ENCODE peak calls at places on chromosomes 12 and 14, in five cellular contexts. Z is IMR-90, K is esophagus muscularis mucosa, C is stomach, N is K562. V is an unnamed sample.

GRCh38 chr12:31008241-31008711 is 65.4 kb upstream of the DDX11 start:
- DNase-seq in C (no peak), N (no peak), Z (no peak), K (no peak), V (no peak)

GRCh38 chr12:12883369-12884001 is 7.9 kb upstream of the GPRC5A start:
- DNase-seq in N (peak; percentile 22), C (peak; percentile 47), Z (peak; percentile 79), K (no peak), V (no peak)

GRCh38 chr12:123134265-123134664 is 16.6 kb downstream of the PITPNM2 start:
- DNase-seq in C (no peak), K (no peak), N (no peak), Z (no peak), V (no peak)

GRCh38 chr12:47973870-47974269 is 10.5 kb downstream of the TMEM106C start:
- DNase-seq in C (no peak), K (no peak), Z (no peak), N (no peak), V (no peak)

GRCh38 chr14:93319958-93320357 is 12.9 kb downstream of the BTBD7 start:
- DNase-seq in K (no peak), C (no peak), Z (no peak), N (no peak), V (no peak)

GRCh38 chr12:32561931-32562341 is 117.2 kb upstream of the DNM1L start:
- DNase-seq in Z (no peak), C (no peak), N (no peak), K (no peak), V (no peak)

GRCh38 chr14:22547309-22547947 is 41.6 kb downstream of the DAD1 start:
- DNase-seq in C (no peak), N (no peak), K (no peak), Z (no peak), V (no peak)

GRCh38 chr12:4734625-4735196 is 14.5 kb downstream of the GALNT8 start:
- DNase-seq in K (no peak), C (no peak), N (no peak), Z (no peak), V (no peak)

GRCh38 chr12:98198261-98198982 is 317.0 kb upstream of the TMPO start:
- DNase-seq in K (no peak), N (no peak), Z (no peak), C (no peak), V (no peak)

GRCh38 chr14:101711041-101711861 is 50.3 kb upstream of the PPP2R5C start:
- DNase-seq in Z (no peak), N (peak; percentile 72), K (peak; percentile 64), C (peak; percentile 5), V (no peak)

DNA sequence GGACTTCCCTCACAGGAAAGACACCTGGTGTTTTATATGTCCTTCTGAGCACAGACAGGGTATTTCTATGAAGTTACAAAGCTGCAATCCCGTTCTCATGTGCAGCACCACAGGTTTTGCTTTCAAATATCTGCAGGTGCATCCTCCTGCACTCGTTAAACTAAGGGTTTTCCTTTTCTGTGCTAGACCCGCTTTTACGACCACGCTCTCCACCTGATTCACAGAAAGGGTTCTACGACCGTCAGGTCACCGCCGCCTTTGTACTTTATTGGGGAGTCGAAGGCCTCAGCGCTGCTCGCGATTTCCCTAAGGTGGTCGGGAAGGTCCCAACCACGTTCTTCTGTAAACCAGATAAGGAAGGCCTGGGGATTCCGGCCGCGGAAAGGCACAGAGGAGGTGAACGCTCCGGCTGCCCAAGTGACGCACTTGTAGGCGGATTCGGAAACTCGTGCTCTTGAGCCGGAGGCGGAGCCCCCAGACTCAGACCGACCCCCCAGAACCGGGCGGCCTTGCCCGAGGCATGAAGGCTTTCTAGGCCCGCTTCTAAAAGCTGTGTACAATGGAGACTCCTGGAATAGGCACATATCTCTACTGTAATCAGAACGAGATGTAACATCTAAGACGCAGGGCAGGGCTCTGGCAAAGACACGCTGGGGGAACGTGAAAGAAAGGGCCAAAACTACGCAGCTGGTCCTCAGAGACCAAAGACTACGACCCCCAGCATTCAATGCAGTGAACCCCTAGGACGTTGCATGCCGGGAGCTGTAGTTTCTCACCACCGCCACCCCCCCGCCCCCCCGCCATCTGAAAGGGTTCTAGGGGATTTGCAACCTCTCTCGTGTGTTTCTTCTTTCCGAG is 930 bp upstream of the HSP90B1 start:
- DNase-seq in C (peak; percentile 82), N (peak; percentile 92), K (peak; percentile 95), Z (peak; percentile 92), V (peak; percentile 84)
- TF ChIP-seq POLR2A in C (no peak), N (peak; percentile 74), K (peak; percentile 44), Z (peak; percentile 74), V (peak; percentile 25)

GRCh38 chr12:51907083-51907863 is at the start of gene ACVRL1:
- DNase-seq in N (no peak), Z (no peak), C (no peak), K (no peak), V (no peak)

GRCh38 chr12:51907864-51908425 is 641 bp downstream of the ACVRL1 start:
- DNase-seq in N (no peak), Z (no peak), K (no peak), C (no peak), V (no peak)

GRCh38 chr12:51904951-51905471 is 2.3 kb upstream of the ACVRL1 start:
- DNase-seq in Z (peak; percentile 69), C (no peak), K (no peak), N (no peak), V (peak; percentile 68)

GRCh38 chr12:51905507-51906438 is 1.5 kb upstream of the ACVRL1 start:
- DNase-seq in Z (peak; percentile 40), N (peak; percentile 97), K (no peak), C (peak; percentile 52), V (peak; percentile 80)

GRCh38 chr12:51906452-51907082 is 737 bp upstream of the ACVRL1 start:
- DNase-seq in K (no peak), C (no peak), N (no peak), Z (no peak), V (peak; percentile 64)
- H3K4me3 ChIP-seq in K (peak overlapping the region; percentile 60), C (peak overlapping the region; percentile 57), N (no peak overlapping the region), Z (no peak overlapping the region), V (peak overlapping the region; percentile 46)

DNA sequence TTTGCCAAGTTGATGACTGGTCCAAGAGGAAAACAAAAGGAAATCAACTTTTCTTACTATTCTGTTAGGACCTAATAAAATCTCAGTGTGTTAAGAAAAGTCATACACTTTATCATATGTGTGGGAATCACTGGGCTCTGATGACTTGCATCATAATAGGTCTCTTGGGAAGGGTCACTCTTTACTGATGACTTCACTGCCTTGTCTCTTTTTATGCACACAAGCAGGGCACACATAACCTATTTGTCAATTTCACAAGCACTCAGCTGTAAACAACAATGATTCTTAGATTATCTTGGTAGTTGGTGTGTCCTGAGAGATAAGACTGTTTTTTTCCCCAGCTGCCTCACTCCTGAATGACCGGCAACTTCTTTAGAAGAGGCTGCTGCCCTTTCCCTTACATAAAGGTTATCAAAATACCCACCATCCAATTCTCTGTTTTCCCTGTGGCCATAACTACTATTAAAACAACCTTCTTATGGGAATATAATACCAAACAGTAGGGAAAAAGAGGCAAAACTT is 50.9 kb upstream of the INSM2 start:
- DNase-seq in C (no peak), Z (no peak), N (no peak), K (no peak), V (no peak)
- H3K4me1 ChIP-seq in C (no peaks in the 10 kb centered on the region), Z (no peaks in the 10 kb centered on the region), N (no peaks in the 10 kb centered on the region), K (no peaks in the 10 kb centered on the region), V (no peaks in the 10 kb centered on the region)

GRCh38 chr14:75277796-75278421 is 719 bp upstream of the FOS start:
- DNase-seq in Z (peak; percentile 59), C (no peak), K (no peak), N (no peak), V (no peak)
- TF ChIP-seq POLR2A in Z (peak; percentile 64), C (no peak), K (no peak), N (no peak), V (no peak)

V was measured in uterus.